ENCODE peak calls at places on chromosomes 2 and 18, in four cellular contexts. V is SJSA1; W is CD4-positive, alpha-beta memory T cell; Y is neural progenitor cell. Z is an unnamed sample. For H3K27me3 and H3K9me3, the result is how much of the 10 kb centered on the place peaks cover.

GRCh38 chr2:136801628-136802027 is 36.3 kb downstream of the THSD7B start:
- DNase-seq in V (no peak), W (no peak), Y (no peak), Z (no peak)

GRCh38 chr2:55875434-55876135 is 48.0 kb downstream of the EFEMP1 start:
- DNase-seq in V (no peak), W (no peak), Y (no peak), Z (no peak)

GRCh38 chr2:217478831-217479435 is 523.9 kb downstream of the TNS1 start:
- DNase-seq in V (no peak), W (no peak), Y (no peak), Z (no peak)

GRCh38 chr2:158990397-158991209 is 22.2 kb downstream of the TANC1 start:
- DNase-seq in V (no peak), W (no peak), Y (no peak), Z (no peak)

GRCh38 chr2:239916205-239917127 is 108.7 kb downstream of the NDUFA10 start:
- DNase-seq in V (no peak), W (no peak), Y (no peak), Z (no peak)

GRCh38 chr2:73698101-73698500 is 39.0 kb downstream of the TPRKB start:
- DNase-seq in V (no peak), W (no peak), Y (no peak), Z (no peak)

GRCh38 chr2:54603796-54604195 is 119.7 kb upstream of the EML6 start:
- DNase-seq in V (no peak), W (no peak), Y (no peak), Z (no peak)

GRCh38 chr18:49467019-49467563 is 6.6 kb upstream of the DYM start:
- DNase-seq in V (no peak), W (no peak), Y (no peak), Z (no peak)

GRCh38 chr2:177758591-177759371 is 313.8 kb downstream of the PDE11A start:
- DNase-seq in V (peak), W (no peak), Y (peak), Z (no peak)

GRCh38 chr18:44788334-44788733 is 107.6 kb downstream of the SETBP1 start:
- DNase-seq in V (no peak), W (no peak), Y (no peak), Z (no peak)

GRCh38 chr18:79439201-79440023 is 43.7 kb downstream of the NFATC1 start:
- DNase-seq in V (no peak), W (peak), Y (no peak), Z (peak)

GRCh38 chr2:217817466-217818292 is 185.1 kb downstream of the TNS1 start:
- DNase-seq in V (no peak), W (no peak), Y (no peak), Z (no peak)

GRCh38 chr2:134331081-134331480 is 77.2 kb downstream of the MGAT5 start:
- DNase-seq in V (peak), W (no peak), Y (no peak), Z (no peak)

GRCh38 chr2:225889452-225889851 is 489.9 kb downstream of the NYAP2 start:
- DNase-seq in V (peak), W (peak), Y (peak), Z (no peak)

GRCh38 chr18:41331661-41332060 is 623.4 kb upstream of the PIK3C3 start:
- DNase-seq in V (no peak), W (no peak), Y (no peak), Z (no peak)

GRCh38 chr2:134718956-134719814 is at the start of gene TMEM163:
- DNase-seq in V (no peak), W (peak), Y (peak), Z (no peak)

GRCh38 chr2:120647487-120647886 is 88.2 kb upstream of the GLI2 start:
- DNase-seq in V (no peak), W (no peak), Y (no peak), Z (no peak)

GRCh38 chr2:235157746-235158482 is 206.1 kb downstream of the SH3BP4 start:
- DNase-seq in V (no peak), W (no peak), Y (peak), Z (no peak)

GRCh38 chr2:99079226-99079625 is 62.3 kb upstream of the C2orf15 start:
- DNase-seq in V (no peak), W (no peak), Y (no peak), Z (no peak)

GRCh38 chr2:226733189-226733858 is 66.3 kb downstream of the IRS1 start:
- DNase-seq in V (no peak), W (no peak), Y (no peak), Z (no peak)

GRCh38 chr2:161992526-161992925 is 81.5 kb downstream of the DPP4 start:
- DNase-seq in V (no peak), W (peak), Y (no peak), Z (peak)

GRCh38 chr2:100818003-100818605 is 1.8 kb upstream of the NPAS2 start:
- DNase-seq in V (no peak), W (no peak), Y (no peak), Z (no peak)
- H3K27me3 ChIP-seq in V (under half), W (under half), Y (half or more), Z (under half)

GRCh38 chr2:27965841-27966240 is 75.3 kb downstream of the BABAM2 start:
- DNase-seq in V (no peak), W (peak), Y (no peak), Z (no peak)

GRCh38 chr2:27966466-27966865 is 75.9 kb downstream of the BABAM2 start:
- DNase-seq in V (no peak), W (no peak), Y (no peak), Z (no peak)

GRCh38 chr2:27963454-27963853 is 72.9 kb downstream of the BABAM2 start:
- DNase-seq in V (no peak), W (no peak), Y (no peak), Z (no peak)

GRCh38 chr2:27964067-27964466 is 73.5 kb downstream of the BABAM2 start:
- DNase-seq in V (no peak), W (no peak), Y (no peak), Z (no peak)

DNA sequence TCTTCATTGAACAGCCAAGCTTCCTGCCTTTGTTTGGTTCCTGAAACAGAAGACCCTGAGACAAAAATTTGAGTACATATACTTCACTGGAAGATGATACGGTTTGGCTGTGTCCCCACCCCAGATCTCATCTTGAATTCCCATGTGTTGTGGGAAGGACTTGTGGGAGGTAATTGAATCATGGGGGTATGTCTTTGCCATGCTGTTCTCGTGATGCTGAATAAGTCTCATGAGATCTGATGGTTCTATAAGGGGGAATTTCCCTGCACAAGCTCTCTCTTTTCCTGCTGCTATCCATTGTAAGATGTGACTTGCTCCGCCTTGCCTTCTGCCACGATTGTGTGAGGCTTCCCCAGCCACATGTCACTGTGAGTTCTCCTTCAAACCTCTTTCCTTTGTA is 76.5 kb downstream of the BABAM2 start:
- DNase-seq in V (no peak), W (no peak), Y (no peak), Z (no peak)
- H3K9me3 ChIP-seq in V (under half), W (under half), Y (under half), Z (under half)

GRCh38 chr18:46754188-46754587 is 2.7 kb downstream of the ST8SIA5 start:
- DNase-seq in V (no peak), W (no peak), Y (no peak), Z (no peak)

GRCh38 chr18:46754661-46755292 is 2.1 kb downstream of the ST8SIA5 start:
- DNase-seq in V (no peak), W (no peak), Y (peak), Z (no peak)

GRCh38 chr18:46756172-46756558 is 688 bp downstream of the ST8SIA5 start:
- DNase-seq in V (no peak), W (no peak), Y (no peak), Z (no peak)

GRCh38 chr18:46755315-46756171 is 1.3 kb downstream of the ST8SIA5 start:
- DNase-seq in V (no peak), W (no peak), Y (peak), Z (no peak)

GRCh38 chr18:46756559-46757201 is at the start of gene ST8SIA5:
- DNase-seq in V (no peak), W (no peak), Y (peak), Z (no peak)
- H3K27me3 ChIP-seq in V (half or more), W (under half), Y (half or more), Z (under half)

GRCh38 chr2:39499336-39499735 is 62.3 kb upstream of the MAP4K3 start:
- DNase-seq in V (no peak), W (no peak), Y (no peak), Z (no peak)
- H3K9me3 ChIP-seq in V (under half), W (under half), Y (under half), Z (under half)

DNA sequence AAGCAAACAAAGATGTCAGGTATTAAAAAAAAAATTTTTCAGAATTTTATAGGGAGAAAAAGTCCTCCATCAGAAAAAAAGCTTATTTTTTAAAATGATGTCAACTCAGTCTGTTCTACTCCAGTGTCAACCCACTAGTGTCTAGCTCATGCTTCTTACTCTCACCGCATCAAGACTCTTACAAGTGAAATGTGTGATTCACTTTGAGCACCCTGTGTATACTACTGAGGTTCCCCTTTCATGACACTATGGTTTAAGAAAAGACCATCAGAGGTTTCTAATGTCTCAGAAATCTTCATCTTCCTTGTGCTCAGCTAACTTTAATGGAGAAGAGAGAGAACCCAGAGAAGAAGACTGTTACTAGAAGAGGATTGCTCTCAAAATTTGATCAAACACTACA is 43.4 kb downstream of the FEZ2 start:
- DNase-seq in V (no peak), W (no peak), Y (no peak), Z (no peak)
- H3K27me3 ChIP-seq in V (under half), W (under half), Y (under half), Z (under half)

GRCh38 chr2:95262896-95263542 is 11.2 kb upstream of the PROM2 start:
- DNase-seq in V (no peak), W (no peak), Y (no peak), Z (no peak)
- H3K9me3 ChIP-seq in V (under half), W (under half), Y (under half), Z (under half)

GRCh38 chr2:233118601-233119000 is 58.5 kb downstream of the INPP5D start:
- DNase-seq in V (no peak), W (no peak), Y (no peak), Z (no peak)

GRCh38 chr2:233119806-233120205 is 59.7 kb downstream of the INPP5D start:
- DNase-seq in V (no peak), W (no peak), Y (no peak), Z (no peak)

GRCh38 chr2:233117811-233118480 is 57.8 kb downstream of the INPP5D start:
- DNase-seq in V (no peak), W (no peak), Y (no peak), Z (no peak)

GRCh38 chr2:233120459-233120858 is 60.3 kb downstream of the INPP5D start:
- DNase-seq in V (no peak), W (no peak), Y (no peak), Z (no peak)

GRCh38 chr2:233119123-233119522 is 59.0 kb downstream of the INPP5D start:
- DNase-seq in V (no peak), W (no peak), Y (no peak), Z (no peak)
- H3K27me3 ChIP-seq in V (under half), W (under half), Y (under half), Z (under half)

Z was measured in CD8-positive, alpha-beta T cell.